ENCODE peak calls at places on chromosomes 12 and 14, in ten cellular contexts. I, V, S, Z, J, P, L, A, F and Q are unnamed samples.

GRCh38 chr12:79331870-79332269 is 358.9 kb downstream of the PAWR start:
- DNase-seq in P (no peak), L (no peak), F (no peak), Z (no peak), V (no peak), I (no peak), A (no peak), S (no peak), J (no peak), Q (no peak)

GRCh38 chr12:76784600-76785051 is 20.7 kb downstream of the ZDHHC17 start:
- DNase-seq in Z (no peak), J (no peak), P (no peak), A (no peak), V (no peak), F (no peak), I (peak; percentile 37), S (no peak), L (no peak), Q (no peak)

GRCh38 chr12:69843653-69844052 is 18.6 kb downstream of the MYRFL start:
- DNase-seq in F (no peak), I (no peak), V (no peak), S (no peak), A (no peak), L (no peak), P (peak; percentile 40), J (no peak), Z (no peak), Q (no peak)

GRCh38 chr14:91911474-91912032 is 35.9 kb downstream of the FBLN5 start:
- DNase-seq in S (no peak), P (peak; percentile 86), Z (peak; percentile 54), I (no peak), J (no peak), F (no peak), L (peak; percentile 15), V (peak; percentile 73), A (peak; percentile 52), Q (peak; percentile 38)

GRCh38 chr14:104192146-104192882 is 53.9 kb downstream of the KIF26A start:
- DNase-seq in I (no peak), Z (no peak), F (no peak), V (no peak), L (no peak), J (no peak), A (no peak), P (no peak), S (no peak), Q (no peak)

GRCh38 chr12:123131291-123131831 is 19.5 kb downstream of the PITPNM2 start:
- DNase-seq in J (no peak), I (no peak), S (no peak), P (peak; percentile 45), Z (no peak), F (no peak), A (no peak), V (no peak), L (peak; percentile 77), Q (no peak)

GRCh38 chr12:2035421-2036080 is 17.2 kb upstream of the CACNA1C start:
- DNase-seq in J (no peak), F (no peak), V (no peak), S (no peak), P (no peak), I (no peak), Z (no peak), A (no peak), L (no peak), Q (no peak)

GRCh38 chr12:92968201-92968813 is 39.2 kb upstream of the EEA1 start:
- DNase-seq in Z (no peak), F (no peak), I (no peak), V (no peak), P (no peak), L (no peak), S (no peak), A (no peak), J (no peak), Q (no peak)

GRCh38 chr14:36367985-36368774 is 47.7 kb upstream of the MBIP start:
- DNase-seq in S (no peak), F (no peak), A (no peak), P (no peak), V (no peak), Z (no peak), L (no peak), J (no peak), I (no peak), Q (no peak)

GRCh38 chr14:80385340-80385739 is 174.0 kb upstream of the DIO2 start:
- DNase-seq in A (no peak), L (no peak), S (no peak), J (no peak), F (no peak), V (peak; percentile 16), Z (no peak), P (no peak), I (no peak), Q (no peak)

GRCh38 chr12:2974560-2974971 is 15.4 kb downstream of the TEAD4 start:
- DNase-seq in J (no peak), S (no peak), P (no peak), I (no peak), L (no peak), F (no peak), V (no peak), A (no peak), Z (peak; percentile 26), Q (no peak)

GRCh38 chr12:90940872-90941499 is 14.0 kb downstream of the CCER1 start:
- DNase-seq in I (peak; percentile 59), J (no peak), L (peak; percentile 49), V (peak; percentile 55), P (peak; percentile 67), Z (peak; percentile 33), F (no peak), S (no peak), A (no peak), Q (no peak)

GRCh38 chr12:105935981-105936380 is 202.8 kb downstream of the NUAK1 start:
- DNase-seq in V (no peak), I (no peak), P (no peak), S (no peak), Z (no peak), J (no peak), A (no peak), L (no peak), F (no peak), Q (no peak)

GRCh38 chr12:126784328-126784921 is 1482.5 kb upstream of the TMEM132C start:
- DNase-seq in J (no peak), P (no peak), S (no peak), L (peak; percentile 34), Z (peak; percentile 3), V (peak; percentile 69), F (peak; percentile 34), A (peak; percentile 73), I (peak; percentile 1), Q (peak; percentile 57)

GRCh38 chr12:3078086-3078820 is 1.1 kb downstream of the TSPAN9 start:
- DNase-seq in J (no peak), I (no peak), P (no peak), S (no peak), L (no peak), Z (peak; percentile 11), A (no peak), V (no peak), F (no peak), Q (no peak)

GRCh38 chr14:24051789-24052655 is at the start of gene CARMIL3:
- DNase-seq in A (peak; percentile 61), F (peak; percentile 53), I (peak; percentile 4), Z (peak; percentile 61), V (peak; percentile 91), P (peak; percentile 41), S (peak; percentile 76), J (no peak), L (peak; percentile 71), Q (peak; percentile 55)

GRCh38 chr12:68792952-68793351 is 15.0 kb upstream of the MDM2 start:
- DNase-seq in I (no peak), S (no peak), F (no peak), J (no peak), P (no peak), L (no peak), A (peak; percentile 46), Z (peak; percentile 89), V (peak; percentile 14), Q (no peak)

GRCh38 chr12:64675795-64676194 is 65.5 kb downstream of the RASSF3 start:
- DNase-seq in J (no peak), P (no peak), Z (no peak), L (no peak), S (no peak), A (peak; percentile 61), I (no peak), V (no peak), F (no peak), Q (peak; percentile 61)